ENCODE peak calls at places on chromosome 22, in four cellular contexts. H is heart right ventricle, A is cardiac fibroblast, L is HFF-Myc. B is an unnamed sample.
A peak's percentile ranks its signal among the peaks of the same experiment; 100 is the strongest.

GRCh38 chr22:19271856-19272535 is 19.5 kb downstream of the CLTCL1 start:
- DNase-seq in L (no peak), A (no peak), H (no peak), B (peak; percentile 71)

GRCh38 chr22:27790396-27791216 is 10.9 kb downstream of the MN1 start:
- DNase-seq in A (no peak), H (no peak), L (no peak), B (no peak)

GRCh38 chr22:19056951-19057401 is 65.2 kb downstream of the DGCR2 start:
- DNase-seq in L (no peak), A (no peak), H (no peak), B (no peak)

GRCh38 chr22:45978275-45978713 is 1.3 kb upstream of the WNT7B start:
- DNase-seq in L (no peak), H (no peak), A (no peak), B (no peak)

GRCh38 chr22:31870890-31871289 is 73.4 kb upstream of the YWHAH start:
- DNase-seq in L (no peak), H (no peak), A (peak; percentile 30), B (peak; percentile 84)

GRCh38 chr22:29979645-29980303 is 96.8 kb downstream of the MTMR3 start:
- DNase-seq in A (no peak), H (no peak), L (no peak), B (no peak)

GRCh38 chr22:35454416-35455054 is 54.6 kb downstream of the MCM5 start:
- DNase-seq in L (no peak), A (no peak), H (peak; percentile 25), B (no peak)

GRCh38 chr22:35349704-35350538 is 31.0 kb upstream of the HMOX1 start:
- DNase-seq in H (no peak), A (peak; percentile 40), L (no peak), B (no peak)

GRCh38 chr22:20431520-20432237 is 5.9 kb downstream of the SCARF2 start:
- DNase-seq in A (no peak), L (no peak), H (no peak), B (no peak)

GRCh38 chr22:32827061-32827602 is 25.6 kb downstream of the TIMP3 start:
- DNase-seq in A (no peak), H (no peak), L (no peak), B (no peak)

GRCh38 chr22:26642465-26643367 is 14.7 kb upstream of the MIAT start:
- DNase-seq in A (no peak), H (peak; percentile 29), L (no peak), B (no peak)

GRCh38 chr22:26435327-26436093 is 6.5 kb downstream of the ASPHD2 start:
- DNase-seq in L (no peak), A (no peak), H (no peak), B (no peak)

GRCh38 chr22:31122532-31123291 is at the start of gene INPP5J:
- DNase-seq in A (peak; percentile 36), L (no peak), H (peak; percentile 62), B (no peak)

GRCh38 chr22:19759459-19759993 is 1.1 kb upstream of the TBX1 start:
- DNase-seq in A (no peak), L (no peak), H (no peak), B (no peak)

GRCh38 chr22:37633693-37634504 is 5.6 kb upstream of the SH3BP1 start:
- DNase-seq in H (peak; percentile 88), A (peak; percentile 95), L (peak; percentile 66), B (peak; percentile 66)

GRCh38 chr22:46220921-46221320 is 29.2 kb downstream of the CDPF1 start:
- DNase-seq in L (no peak), H (no peak), A (peak; percentile 24), B (no peak)

GRCh38 chr22:29773233-29773632 is 6.1 kb downstream of the UQCR10 start:
- DNase-seq in H (no peak), A (no peak), L (no peak), B (peak; percentile 52)

GRCh38 chr22:35022291-35022690 is 43.7 kb upstream of the ISX start:
- DNase-seq in H (no peak), A (no peak), L (no peak), B (no peak)

GRCh38 chr22:26550498-26551033 is 38.3 kb upstream of the TFIP11 start:
- DNase-seq in H (peak; percentile 67), A (peak; percentile 79), L (peak; percentile 59), B (peak; percentile 89)

GRCh38 chr22:23856721-23857605 is 712 bp upstream of the SLC2A11 start:
- DNase-seq in A (peak; percentile 45), H (peak; percentile 44), L (no peak), B (peak; percentile 68)

GRCh38 chr22:49160261-49161001 is 667.2 kb downstream of the BRD1 start:
- DNase-seq in L (no peak), A (no peak), H (no peak), B (no peak)

GRCh38 chr22:44931766-44932165 is 78.0 kb downstream of the PHF21B start:
- DNase-seq in A (no peak), L (no peak), H (no peak), B (no peak)

GRCh38 chr22:31537019-31537535 is 40.7 kb downstream of the SFI1 start:
- DNase-seq in H (no peak), A (no peak), L (no peak), B (no peak)

GRCh38 chr22:44461083-44461375 is 37.0 kb downstream of the RTL6 start:
- DNase-seq in A (no peak), L (no peak), H (no peak), B (no peak)

GRCh38 chr22:35191412-35191811 is 65.9 kb upstream of the HMGXB4 start:
- DNase-seq in L (peak; percentile 36), H (no peak), A (peak; percentile 33), B (peak; percentile 23)

GRCh38 chr22:24437820-24438328 is 10.5 kb downstream of the ADORA2A start:
- DNase-seq in H (no peak), L (no peak), A (no peak), B (peak; percentile 72)

GRCh38 chr22:37166675-37167066 is 17.0 kb upstream of the IL2RB start:
- DNase-seq in L (no peak), A (peak; percentile 82), H (peak; percentile 85), B (peak; percentile 56)

GRCh38 chr22:27800250-27801131 is 1.1 kb downstream of the MN1 start:
- DNase-seq in L (no peak), H (no peak), A (peak; percentile 51), B (no peak)

DNA sequence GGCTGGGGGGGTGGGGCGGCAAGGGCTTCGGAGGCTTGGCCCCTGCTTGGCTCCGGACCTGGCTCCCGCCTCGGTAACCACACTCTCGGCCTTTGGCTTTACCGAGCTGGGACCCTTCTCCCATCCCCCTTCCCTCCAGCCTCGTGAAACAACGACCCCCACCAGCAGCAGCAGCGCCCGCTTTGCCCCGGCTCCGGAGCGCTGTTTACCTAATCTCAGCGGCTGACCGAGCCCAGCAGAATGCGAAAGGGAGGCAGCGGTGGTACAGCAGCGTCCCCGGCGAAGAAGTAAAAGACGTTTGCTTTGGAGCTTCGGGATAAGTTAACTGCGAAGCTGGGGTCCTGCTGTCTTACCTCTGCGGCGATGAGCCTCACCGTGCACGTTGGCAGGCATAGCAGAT is 2.0 kb upstream of the LARGE1 start:
- DNase-seq in L (no peak), A (peak; percentile 39), H (peak; percentile 21), B (no peak)
- TF ChIP-seq CTCF in L (no peak), A (no peak), H (no peak), B (no peak)

DNA sequence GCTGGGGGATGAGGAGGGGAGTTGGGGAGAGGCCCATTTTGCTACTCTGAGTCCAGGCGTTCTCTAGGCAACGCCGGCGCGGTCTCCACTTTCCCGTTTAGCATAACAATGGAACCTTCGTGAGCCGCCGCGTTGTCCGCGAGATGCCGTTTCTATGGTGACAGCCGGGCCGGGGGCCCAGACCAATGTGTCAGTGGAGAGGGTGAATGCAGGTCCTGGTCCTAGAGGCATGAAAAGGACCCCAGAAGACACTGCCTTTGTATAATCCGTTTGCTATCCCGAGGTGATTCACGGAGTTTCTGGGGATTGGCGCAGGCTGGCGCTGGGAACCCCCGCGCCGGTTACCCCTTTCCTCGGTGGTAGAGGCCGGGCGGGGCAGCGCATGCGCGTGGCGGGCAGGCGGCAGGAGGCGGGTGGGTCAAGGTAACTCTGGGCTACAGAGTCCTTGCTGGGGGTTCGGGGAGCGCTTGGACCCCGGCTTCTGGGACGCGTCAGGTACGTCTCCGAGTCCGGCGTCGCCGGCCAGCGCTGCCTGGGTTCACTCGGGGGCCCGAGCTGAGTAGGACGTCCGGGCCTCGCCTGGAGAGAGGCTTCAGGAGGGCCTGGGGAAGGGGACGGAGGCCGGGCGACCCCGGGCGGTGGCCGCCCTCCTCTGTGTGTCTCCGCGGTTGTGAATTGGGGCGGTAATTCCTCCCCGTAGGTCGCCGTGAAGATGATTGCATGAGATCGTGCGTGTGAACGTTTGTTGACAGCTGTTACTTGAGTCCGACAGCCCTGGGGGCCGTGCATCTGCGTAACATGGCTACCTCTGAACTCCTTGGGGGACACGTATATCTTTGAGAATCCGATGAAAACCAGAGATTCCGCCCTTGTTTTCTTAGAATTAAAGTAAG is at the start of the genes CBY1 and FAM227A:
- DNase-seq in L (peak; percentile 57), H (peak; percentile 90), A (peak; percentile 91), B (peak; percentile 84)
- TF ChIP-seq CTCF in L (no peak), H (no peak), A (no peak), B (no peak)

GRCh38 chr22:41668971-41669911 is 19.4 kb downstream of the SNU13 start:
- DNase-seq in H (no peak), A (peak; percentile 65), L (no peak), B (peak; percentile 85)

GRCh38 chr22:41676134-41676533 is 12.5 kb downstream of the SNU13 start:
- DNase-seq in H (no peak), A (no peak), L (no peak), B (no peak)

GRCh38 chr22:41674941-41675340 is 13.7 kb downstream of the SNU13 start:
- DNase-seq in A (no peak), H (no peak), L (no peak), B (no peak)

DNA sequence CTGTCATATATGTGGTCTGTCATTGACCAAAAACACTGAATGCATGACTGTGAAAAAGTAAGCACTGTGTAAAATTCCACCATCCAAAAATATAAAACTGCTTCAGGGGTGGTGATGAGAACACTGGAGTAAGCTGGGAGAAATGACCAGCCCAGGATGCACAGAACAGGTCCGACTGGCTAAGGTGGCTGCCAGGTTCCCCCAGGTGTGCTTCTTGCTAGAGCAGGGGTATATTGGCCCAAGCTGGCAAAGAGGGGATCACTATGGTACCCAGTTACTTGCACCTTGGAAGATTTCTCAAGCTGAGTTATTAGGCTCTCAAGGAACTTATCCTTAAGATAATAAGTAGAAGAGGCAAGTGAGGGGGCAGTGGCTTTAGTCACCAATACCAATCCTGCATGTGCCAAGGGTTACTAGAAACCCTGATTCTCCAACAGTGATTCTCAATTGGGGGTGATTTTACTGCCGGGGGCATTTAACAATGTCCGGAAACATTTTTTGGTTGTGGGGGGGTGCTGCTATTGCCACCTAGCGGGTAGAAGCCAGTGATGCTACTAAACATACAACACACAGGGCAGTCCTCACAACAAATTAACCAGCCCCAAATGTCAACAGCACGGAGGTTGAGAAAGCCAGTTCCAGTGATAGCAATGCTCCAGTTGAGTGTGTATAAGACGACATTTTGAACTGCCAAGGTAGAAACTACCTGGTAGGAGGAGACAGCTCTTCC is 15.7 kb downstream of the SNU13 start:
- DNase-seq in A (peak; percentile 14), H (no peak), L (no peak), B (peak; percentile 36)
- TF ChIP-seq CTCF in A (peak; percentile 18), H (no peak), L (peak; percentile 42), B (peak; percentile 66)

DNA sequence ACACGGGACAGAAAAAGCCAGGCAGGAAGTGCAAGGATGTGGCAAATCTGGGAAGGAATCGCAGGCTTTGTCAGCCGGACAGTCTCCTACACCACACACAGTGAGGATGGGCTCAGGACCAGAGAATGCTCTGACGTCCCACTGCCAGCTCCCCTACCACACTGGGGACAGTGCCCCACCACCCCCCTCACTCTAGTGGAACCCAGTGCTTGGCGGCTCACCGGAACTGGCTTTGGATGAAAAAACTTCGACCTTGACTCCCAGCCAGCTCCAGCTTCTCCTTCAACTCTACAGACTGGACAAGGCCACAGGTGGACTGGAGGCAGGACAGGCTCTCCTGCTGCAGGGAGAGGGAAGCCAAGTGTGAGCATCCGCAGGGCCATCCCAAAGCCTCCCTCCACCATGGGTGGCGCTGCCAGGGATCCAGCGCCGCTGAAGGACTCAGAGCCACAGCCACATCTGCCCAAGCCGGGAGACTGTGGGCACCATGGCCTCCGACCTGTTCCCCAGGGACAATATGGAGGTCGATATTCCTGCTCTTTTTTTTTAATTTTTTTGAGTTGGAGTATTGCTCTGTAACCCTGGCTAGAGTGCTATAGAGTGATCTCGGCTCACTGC is 24.0 kb downstream of the SERHL2 start:
- DNase-seq in A (no peak), L (no peak), H (no peak), B (no peak)
- TF ChIP-seq CTCF in A (no peak), L (no peak), H (no peak), B (no peak)

B was measured in HFFc6.